ENCODE peak calls at places on chromosome 1, in six cellular contexts. One of them, this sample, is unnamed.

GRCh38 chr1:114153621-114154145 is at the start of gene SYT6:
- DNase-seq in choroid plexus epithelial cell: no peak
- DNase-seq in fibroblast of villous mesenchyme: no peak
- DNase-seq in endothelial cell: peak; percentile 34
- DNase-seq in AG09309: no peak
- DNase-seq in GM06990: no peak
- DNase-seq in this sample: peak; percentile 1

GRCh38 chr1:43844114-43844513 is 89.5 kb upstream of the ARTN start:
- DNase-seq in choroid plexus epithelial cell: no peak
- DNase-seq in fibroblast of villous mesenchyme: peak; percentile 84
- DNase-seq in endothelial cell: no peak
- DNase-seq in AG09309: no peak
- DNase-seq in GM06990: no peak
- DNase-seq in this sample: no peak

GRCh38 chr1:217253351-217253750 is 377.5 kb downstream of the GPATCH2 start:
- DNase-seq in choroid plexus epithelial cell: no peak
- DNase-seq in fibroblast of villous mesenchyme: no peak
- DNase-seq in endothelial cell: no peak
- DNase-seq in AG09309: no peak
- DNase-seq in GM06990: no peak
- DNase-seq in this sample: no peak

GRCh38 chr1:8154621-8155052 is 128.5 kb upstream of the ERRFI1 start:
- DNase-seq in choroid plexus epithelial cell: peak; percentile 33
- DNase-seq in fibroblast of villous mesenchyme: peak; percentile 55
- DNase-seq in endothelial cell: no peak
- DNase-seq in AG09309: no peak
- DNase-seq in GM06990: no peak
- DNase-seq in this sample: peak; percentile 78

GRCh38 chr1:62407398-62408009 is 29.3 kb upstream of the USP1 start:
- DNase-seq in choroid plexus epithelial cell: peak; percentile 77
- DNase-seq in fibroblast of villous mesenchyme: peak; percentile 56
- DNase-seq in endothelial cell: peak; percentile 17
- DNase-seq in AG09309: peak; percentile 21
- DNase-seq in GM06990: peak; percentile 14
- DNase-seq in this sample: peak; percentile 46

GRCh38 chr1:193278968-193279367 is 92.6 kb upstream of the B3GALT2 start:
- DNase-seq in choroid plexus epithelial cell: no peak
- DNase-seq in fibroblast of villous mesenchyme: no peak
- DNase-seq in endothelial cell: no peak
- DNase-seq in AG09309: no peak
- DNase-seq in GM06990: no peak
- DNase-seq in this sample: no peak

GRCh38 chr1:220908757-220909156 is 29.5 kb downstream of the HLX start:
- DNase-seq in choroid plexus epithelial cell: peak; percentile 46
- DNase-seq in fibroblast of villous mesenchyme: peak; percentile 48
- DNase-seq in endothelial cell: no peak
- DNase-seq in AG09309: no peak
- DNase-seq in GM06990: no peak
- DNase-seq in this sample: peak; percentile 35

GRCh38 chr1:88618331-88618730 is 65.7 kb upstream of the PKN2 start:
- DNase-seq in choroid plexus epithelial cell: no peak
- DNase-seq in fibroblast of villous mesenchyme: no peak
- DNase-seq in endothelial cell: no peak
- DNase-seq in AG09309: no peak
- DNase-seq in GM06990: no peak
- DNase-seq in this sample: no peak

This sample was measured in mesenchymal stem cell.